ENCODE peak calls at places on chromosome 5, in eight cellular contexts. U, S, G, Z, D, M, J and T are unnamed samples.

GRCh38 chr5:217860-218456 is at the start of the genes CCDC127 and SDHA:
- DNase-seq in U (peak; percentile 100), S (peak; percentile 93), G (peak; percentile 100), Z (peak; percentile 84), D (peak; percentile 90), M (peak; percentile 96), J (peak; percentile 100), T (peak; percentile 99)

GRCh38 chr5:71828641-71829040 is 109.6 kb downstream of the CARTPT start:
- DNase-seq in U (no peak), S (peak; percentile 61), G (no peak), Z (no peak), D (no peak), M (no peak), J (no peak), T (no peak)

GRCh38 chr5:179186801-179187200 is 126.6 kb downstream of the ZNF354C start:
- DNase-seq in U (no peak), S (no peak), G (no peak), Z (no peak), D (no peak), M (no peak), J (no peak), T (no peak)

GRCh38 chr5:95621839-95622629 is 2.1 kb downstream of the GPR150 start:
- DNase-seq in U (no peak), S (no peak), G (no peak), Z (no peak), D (no peak), M (no peak), J (no peak), T (no peak)

GRCh38 chr5:139470821-139471300 is at the start of gene SMIM33:
- DNase-seq in U (no peak), S (no peak), G (no peak), Z (no peak), D (no peak), M (no peak), J (no peak), T (no peak)

GRCh38 chr5:151158287-151158661 is 695 bp upstream of the ANXA6 start:
- DNase-seq in U (no peak), S (no peak), G (no peak), Z (no peak), D (no peak), M (peak; percentile 40), J (no peak), T (no peak)

GRCh38 chr5:82365744-82366228 is 87.6 kb upstream of the RPS23 start:
- DNase-seq in U (no peak), S (peak; percentile 70), G (no peak), Z (no peak), D (peak; percentile 56), M (no peak), J (no peak), T (no peak)

GRCh38 chr5:175321927-175322532 is 122.0 kb downstream of the DRD1 start:
- DNase-seq in U (peak; percentile 77), S (peak; percentile 7), G (peak; percentile 62), Z (no peak), D (peak; percentile 22), M (no peak), J (peak; percentile 24), T (peak; percentile 37)

GRCh38 chr5:19406576-19407365 is 581.2 kb downstream of the CDH18 start:
- DNase-seq in U (no peak), S (no peak), G (no peak), Z (no peak), D (no peak), M (no peak), J (no peak), T (no peak)

GRCh38 chr5:138636401-138636944 is 61.3 kb upstream of the HSPA9 start:
- DNase-seq in U (no peak), S (no peak), G (no peak), Z (no peak), D (no peak), M (no peak), J (no peak), T (no peak)

GRCh38 chr5:114176356-114176755 is 185.5 kb upstream of the KCNN2 start:
- DNase-seq in U (no peak), S (peak; percentile 56), G (no peak), Z (no peak), D (peak; percentile 33), M (no peak), J (no peak), T (no peak)

GRCh38 chr5:79074641-79075040 is 5.1 kb downstream of the BHMT2 start:
- DNase-seq in U (no peak), S (peak; percentile 45), G (no peak), Z (no peak), D (peak; percentile 24), M (no peak), J (no peak), T (no peak)

GRCh38 chr5:137621861-137622823 is 113.7 kb downstream of the KLHL3 start:
- DNase-seq in U (no peak), S (peak; percentile 37), G (no peak), Z (peak; percentile 78), D (peak; percentile 35), M (no peak), J (no peak), T (no peak)

GRCh38 chr5:103139264-103139865 is 19.3 kb downstream of the PPIP5K2 start:
- DNase-seq in U (peak; percentile 83), S (peak; percentile 86), G (peak; percentile 78), Z (peak; percentile 27), D (peak; percentile 76), M (peak; percentile 70), J (peak; percentile 74), T (peak; percentile 51)

GRCh38 chr5:45336464-45336863 is 359.7 kb downstream of the HCN1 start:
- DNase-seq in U (no peak), S (no peak), G (no peak), Z (no peak), D (no peak), M (no peak), J (no peak), T (no peak)

GRCh38 chr5:6427689-6428088 is 21.0 kb upstream of the UBE2QL1 start:
- DNase-seq in U (no peak), S (no peak), G (no peak), Z (no peak), D (no peak), M (no peak), J (no peak), T (no peak)

GRCh38 chr5:112174959-112175594 is 244.0 kb downstream of the EPB41L4A start:
- DNase-seq in U (peak; percentile 34), S (peak; percentile 70), G (peak; percentile 37), Z (no peak), D (peak; percentile 48), M (peak; percentile 20), J (peak; percentile 48), T (no peak)

GRCh38 chr5:51225671-51226419 is 157.4 kb upstream of the ISL1 start:
- DNase-seq in U (no peak), S (no peak), G (no peak), Z (no peak), D (no peak), M (no peak), J (no peak), T (no peak)

GRCh38 chr5:149240354-149240998 is 31.2 kb upstream of the AFAP1L1 start:
- DNase-seq in U (no peak), S (no peak), G (no peak), Z (no peak), D (no peak), M (peak; percentile 19), J (peak; percentile 30), T (no peak)

GRCh38 chr5:170651902-170652301 is 131.6 kb upstream of the GABRP start:
- DNase-seq in U (no peak), S (no peak), G (no peak), Z (no peak), D (no peak), M (no peak), J (no peak), T (no peak)

GRCh38 chr5:6705088-6705487 is 8.1 kb upstream of the TENT4A start:
- DNase-seq in U (no peak), S (no peak), G (no peak), Z (no peak), D (no peak), M (no peak), J (peak; percentile 72), T (no peak)

GRCh38 chr5:96743065-96743768 is 64.5 kb downstream of the ERAP1 start:
- DNase-seq in U (no peak), S (peak; percentile 62), G (no peak), Z (no peak), D (peak; percentile 19), M (peak; percentile 25), J (no peak), T (no peak)

GRCh38 chr5:83721878-83722779 is 1.5 kb upstream of the HAPLN1 start:
- DNase-seq in U (peak; percentile 79), S (peak; percentile 70), G (peak; percentile 84), Z (peak; percentile 9), D (peak; percentile 88), M (no peak), J (peak; percentile 53), T (peak; percentile 83)

GRCh38 chr5:18483386-18483785 is 849.1 kb downstream of the TAF11L14 start:
- DNase-seq in U (no peak), S (no peak), G (no peak), Z (no peak), D (peak; percentile 13), M (no peak), J (no peak), T (no peak)

GRCh38 chr5:59496524-59497134 is 396.9 kb downstream of the PDE4D start:
- DNase-seq in U (peak; percentile 8), S (peak; percentile 38), G (peak; percentile 35), Z (no peak), D (no peak), M (no peak), J (peak; percentile 20), T (no peak)
- TF ChIP-seq CTCF in U (no peak), S (peak; percentile 52), G (peak; percentile 64), Z (no peak), D (peak; percentile 44), M (no peak), J (peak; percentile 17), T (no peak)

DNA sequence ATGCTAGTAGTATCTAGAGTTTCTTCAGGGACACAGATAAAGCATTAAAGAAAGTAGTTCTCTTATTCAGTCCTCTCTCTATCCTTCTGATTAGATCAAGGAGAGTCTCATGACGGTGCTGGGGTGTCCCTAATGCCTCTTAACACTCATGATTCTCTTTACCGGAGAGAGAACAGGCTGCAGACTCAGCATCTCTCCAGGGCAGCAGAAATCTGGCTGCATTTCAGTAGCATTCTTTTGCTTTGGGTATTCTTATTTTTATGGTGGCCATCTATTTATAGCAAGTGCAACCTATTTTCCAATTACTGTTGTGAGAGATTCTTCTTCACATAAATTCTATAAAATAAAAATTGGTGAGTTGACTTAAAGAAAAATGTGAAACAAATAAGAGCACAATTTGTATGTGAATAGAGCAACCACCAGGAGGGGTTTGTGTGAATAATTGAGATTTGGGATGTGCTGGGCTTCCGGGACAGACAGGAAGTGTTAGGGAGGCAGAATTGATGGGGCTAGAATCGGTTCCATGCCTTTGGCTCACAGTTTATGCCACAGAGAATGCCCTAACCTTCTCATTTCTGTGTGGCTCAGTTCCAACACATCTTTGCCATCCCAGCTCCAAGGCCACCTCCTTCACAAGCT is 23.8 kb upstream of the BOD1 start:
- DNase-seq in U (no peak), S (no peak), G (no peak), Z (no peak), D (no peak), M (no peak), J (no peak), T (no peak)
- TF ChIP-seq CTCF in U (no peak), S (no peak), G (no peak), Z (no peak), D (no peak), M (no peak), J (no peak), T (no peak)

GRCh38 chr5:176812269-176813259 is 2.2 kb downstream of the UNC5A start:
- DNase-seq in U (peak; percentile 83), S (peak; percentile 27), G (peak; percentile 84), Z (no peak), D (no peak), M (no peak), J (peak; percentile 60), T (peak; percentile 58)
- TF ChIP-seq CTCF in U (peak; percentile 76), S (peak; percentile 49), G (peak; percentile 49), Z (no peak), D (peak; percentile 67), M (no peak), J (peak; percentile 56), T (peak; percentile 34)

GRCh38 chr5:43020294-43020711 is 19.8 kb downstream of the ANXA2R start:
- DNase-seq in U (no peak), S (no peak), G (peak; percentile 13), Z (no peak), D (no peak), M (no peak), J (no peak), T (no peak)
- TF ChIP-seq CTCF in U (no peak), S (no peak), G (peak; percentile 9), Z (no peak), D (no peak), M (no peak), J (no peak), T (no peak)